ENCODE peak calls at places on chromosomes 7 and 10, in five cellular contexts. One of them, this sample, is unnamed.

GRCh38 chr10:54139819-54140428 is 661.1 kb downstream of the PCDH15 start:
- DNase-seq in GM23338: peak; percentile 20
- DNase-seq in colonic mucosa: no peak
- DNase-seq in stomach: no peak
- DNase-seq in heart right ventricle: no peak
- DNase-seq in this sample: no peak

GRCh38 chr7:2873146-2873545 is 29.0 kb upstream of the GNA12 start:
- DNase-seq in GM23338: no peak
- DNase-seq in colonic mucosa: no peak
- DNase-seq in stomach: no peak
- DNase-seq in heart right ventricle: peak; percentile 43
- DNase-seq in this sample: no peak

GRCh38 chr10:17805921-17806577 is 3.1 kb upstream of the MRC1 start:
- DNase-seq in GM23338: peak; percentile 24
- DNase-seq in colonic mucosa: no peak
- DNase-seq in stomach: no peak
- DNase-seq in heart right ventricle: no peak
- DNase-seq in this sample: no peak

GRCh38 chr10:101258179-101258885 is 29.1 kb upstream of the LBX1 start:
- DNase-seq in GM23338: peak; percentile 81
- DNase-seq in colonic mucosa: no peak
- DNase-seq in stomach: no peak
- DNase-seq in heart right ventricle: no peak
- DNase-seq in this sample: no peak

GRCh38 chr7:155918720-155919399 is 106.6 kb upstream of the SHH start:
- DNase-seq in GM23338: no peak
- DNase-seq in colonic mucosa: peak; percentile 84
- DNase-seq in stomach: peak; percentile 93
- DNase-seq in heart right ventricle: peak; percentile 27
- DNase-seq in this sample: no peak

GRCh38 chr7:12529971-12530710 is 40.4 kb upstream of the SCIN start:
- DNase-seq in GM23338: peak; percentile 60
- DNase-seq in colonic mucosa: no peak
- DNase-seq in stomach: no peak
- DNase-seq in heart right ventricle: no peak
- DNase-seq in this sample: no peak

GRCh38 chr7:67475293-67475692 is 478.7 kb downstream of the TYW1 start:
- DNase-seq in GM23338: no peak
- DNase-seq in colonic mucosa: no peak
- DNase-seq in stomach: no peak
- DNase-seq in heart right ventricle: no peak
- DNase-seq in this sample: no peak

GRCh38 chr7:20440472-20441105 is 109.9 kb downstream of the ITGB8 start:
- DNase-seq in GM23338: peak; percentile 87
- DNase-seq in colonic mucosa: peak; percentile 56
- DNase-seq in stomach: peak; percentile 30
- DNase-seq in heart right ventricle: peak; percentile 37
- DNase-seq in this sample: no peak

GRCh38 chr10:25390733-25391132 is 215.9 kb downstream of the GPR158 start:
- DNase-seq in GM23338: peak; percentile 19
- DNase-seq in colonic mucosa: no peak
- DNase-seq in stomach: no peak
- DNase-seq in heart right ventricle: no peak
- DNase-seq in this sample: no peak

GRCh38 chr7:571096-572012 is 51.7 kb upstream of the PDGFA start:
- DNase-seq in GM23338: no peak
- DNase-seq in colonic mucosa: no peak
- DNase-seq in stomach: no peak
- DNase-seq in heart right ventricle: no peak
- DNase-seq in this sample: no peak

GRCh38 chr10:101851411-101852116 is 8.0 kb upstream of the KCNIP2 start:
- DNase-seq in GM23338: no peak
- DNase-seq in colonic mucosa: no peak
- DNase-seq in stomach: no peak
- DNase-seq in heart right ventricle: no peak
- DNase-seq in this sample: no peak

GRCh38 chr10:5776881-5777197 is 36.4 kb downstream of the GDI2 start:
- DNase-seq in GM23338: no peak
- DNase-seq in colonic mucosa: no peak
- DNase-seq in stomach: no peak
- DNase-seq in heart right ventricle: no peak
- DNase-seq in this sample: no peak

GRCh38 chr7:138468244-138469123 is 8.4 kb downstream of the TRIM24 start:
- DNase-seq in GM23338: no peak
- DNase-seq in colonic mucosa: no peak
- DNase-seq in stomach: peak; percentile 48
- DNase-seq in heart right ventricle: no peak
- DNase-seq in this sample: no peak

GRCh38 chr10:80196270-80196949 is 8.9 kb downstream of the ANXA11 start:
- DNase-seq in GM23338: no peak
- DNase-seq in colonic mucosa: peak; percentile 89
- DNase-seq in stomach: peak; percentile 90
- DNase-seq in heart right ventricle: no peak
- DNase-seq in this sample: peak; percentile 84

GRCh38 chr10:124701881-124702656 is 42.1 kb downstream of the FAM53B start:
- DNase-seq in GM23338: no peak
- DNase-seq in colonic mucosa: no peak
- DNase-seq in stomach: no peak
- DNase-seq in heart right ventricle: peak; percentile 66
- DNase-seq in this sample: no peak

GRCh38 chr7:30963842-30964241 is at the start of gene GHRHR:
- DNase-seq in GM23338: no peak
- DNase-seq in colonic mucosa: no peak
- DNase-seq in stomach: no peak
- DNase-seq in heart right ventricle: no peak
- DNase-seq in this sample: no peak

GRCh38 chr10:1034758-1035157 is 9.1 kb upstream of the IDI2 start:
- DNase-seq in GM23338: no peak
- DNase-seq in colonic mucosa: no peak
- DNase-seq in stomach: no peak
- DNase-seq in heart right ventricle: no peak
- DNase-seq in this sample: no peak

GRCh38 chr10:57338823-57339558 is 928.7 kb downstream of the IPMK start:
- DNase-seq in GM23338: peak; percentile 84
- DNase-seq in colonic mucosa: no peak
- DNase-seq in stomach: no peak
- DNase-seq in heart right ventricle: no peak
- DNase-seq in this sample: no peak

GRCh38 chr10:80253266-80253962 is 36.0 kb downstream of the MAT1A start:
- DNase-seq in GM23338: no peak
- DNase-seq in colonic mucosa: no peak
- DNase-seq in stomach: no peak
- DNase-seq in heart right ventricle: no peak
- DNase-seq in this sample: no peak

GRCh38 chr10:132497788-132498561 is 39.6 kb upstream of the INPP5A start:
- DNase-seq in GM23338: no peak
- DNase-seq in colonic mucosa: no peak
- DNase-seq in stomach: no peak
- DNase-seq in heart right ventricle: no peak
- DNase-seq in this sample: no peak

GRCh38 chr7:107692501-107692900 is 31.9 kb downstream of the SLC26A4 start:
- DNase-seq in GM23338: no peak
- DNase-seq in colonic mucosa: no peak
- DNase-seq in stomach: no peak
- DNase-seq in heart right ventricle: no peak
- DNase-seq in this sample: no peak

GRCh38 chr7:130909161-130909836 is 175.3 kb upstream of the KLF14 start:
- DNase-seq in GM23338: no peak
- DNase-seq in colonic mucosa: no peak
- DNase-seq in stomach: no peak
- DNase-seq in heart right ventricle: no peak
- DNase-seq in this sample: no peak

GRCh38 chr7:103773726-103774125 is 215.7 kb downstream of the RELN start:
- DNase-seq in GM23338: peak; percentile 28
- DNase-seq in colonic mucosa: no peak
- DNase-seq in stomach: no peak
- DNase-seq in heart right ventricle: no peak
- DNase-seq in this sample: no peak

GRCh38 chr7:131723926-131724325 is 167.5 kb upstream of the PODXL start:
- DNase-seq in GM23338: no peak
- DNase-seq in colonic mucosa: no peak
- DNase-seq in stomach: no peak
- DNase-seq in heart right ventricle: no peak
- DNase-seq in this sample: no peak

GRCh38 chr7:158705234-158705890 is 758 bp upstream of the NCAPG2 start:
- DNase-seq in GM23338: peak; percentile 44
- DNase-seq in colonic mucosa: no peak
- DNase-seq in stomach: no peak
- DNase-seq in heart right ventricle: no peak
- DNase-seq in this sample: no peak

GRCh38 chr7:158706710-158707590 is 2.3 kb upstream of the NCAPG2 start:
- DNase-seq in GM23338: no peak
- DNase-seq in colonic mucosa: no peak
- DNase-seq in stomach: no peak
- DNase-seq in heart right ventricle: no peak
- DNase-seq in this sample: no peak

GRCh38 chr7:158706273-158706704 is 1.7 kb upstream of the NCAPG2 start:
- DNase-seq in GM23338: no peak
- DNase-seq in colonic mucosa: no peak
- DNase-seq in stomach: no peak
- DNase-seq in heart right ventricle: no peak
- DNase-seq in this sample: no peak

GRCh38 chr7:158702944-158703343 is 1.7 kb downstream of the NCAPG2 start:
- DNase-seq in GM23338: no peak
- DNase-seq in colonic mucosa: no peak
- DNase-seq in stomach: no peak
- DNase-seq in heart right ventricle: no peak
- DNase-seq in this sample: no peak

DNA sequence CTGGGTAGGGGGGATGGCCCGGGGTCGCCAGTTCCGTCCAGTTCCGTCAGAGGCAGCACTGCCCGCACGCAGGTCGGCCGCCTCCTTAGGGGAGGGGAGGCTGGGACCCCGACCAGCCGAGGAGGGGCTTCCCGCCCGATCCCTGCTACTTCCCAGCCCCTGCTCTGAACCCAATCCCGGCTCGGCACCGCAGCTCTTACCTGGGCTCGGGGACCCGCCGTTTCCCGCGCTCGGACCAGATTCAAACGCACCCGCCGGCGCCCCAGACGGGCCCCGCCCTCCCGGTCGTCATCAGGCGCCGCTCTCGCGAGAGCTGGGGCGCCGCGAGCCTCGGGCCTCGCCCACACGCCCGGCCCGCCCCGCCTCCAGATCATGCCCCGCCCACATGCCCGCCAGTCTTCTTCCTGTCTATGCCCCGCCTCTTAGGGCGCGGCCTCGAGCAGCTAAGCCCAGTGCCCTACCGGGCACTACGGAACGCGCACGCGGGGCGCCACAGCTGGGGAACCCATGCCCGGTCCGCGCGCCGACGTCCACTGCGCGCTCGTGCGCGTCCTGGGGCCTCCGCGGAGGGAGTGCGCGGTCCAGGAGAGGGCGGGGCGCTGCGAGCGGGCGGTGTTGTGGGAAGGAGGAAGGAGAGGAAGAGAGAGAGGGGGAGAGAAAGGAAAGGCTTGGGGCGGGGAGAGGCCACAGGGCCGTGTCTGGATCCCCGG is at the start of gene NCAPG2:
- DNase-seq in GM23338: peak; percentile 97
- DNase-seq in colonic mucosa: peak; percentile 100
- DNase-seq in stomach: peak; percentile 99
- DNase-seq in heart right ventricle: peak; percentile 99
- DNase-seq in this sample: peak; percentile 99
- H3K4me1 ChIP-seq in GM23338: peaks cover 33% of the 10 kb centered on the region
- H3K4me1 ChIP-seq in colonic mucosa: no peaks in the 10 kb centered on the region
- H3K4me1 ChIP-seq in stomach: peaks cover 19% of the 10 kb centered on the region
- H3K4me1 ChIP-seq in heart right ventricle: peaks cover 20% of the 10 kb centered on the region
- H3K4me1 ChIP-seq in this sample: peaks cover 13% of the 10 kb centered on the region

GRCh38 chr10:119658274-119658673 is 7.1 kb downstream of the BAG3 start:
- DNase-seq in GM23338: peak; percentile 37
- DNase-seq in colonic mucosa: peak; percentile 40
- DNase-seq in stomach: peak; percentile 85
- DNase-seq in heart right ventricle: peak; percentile 79
- DNase-seq in this sample: no peak
- H3K4me1 ChIP-seq in GM23338: peaks cover 24% of the 10 kb centered on the region
- H3K4me1 ChIP-seq in colonic mucosa: no peaks in the 10 kb centered on the region
- H3K4me1 ChIP-seq in stomach: peaks cover 94% of the 10 kb centered on the region
- H3K4me1 ChIP-seq in heart right ventricle: peaks cover 100% of the 10 kb centered on the region
- H3K4me1 ChIP-seq in this sample: peaks cover 57% of the 10 kb centered on the region

DNA sequence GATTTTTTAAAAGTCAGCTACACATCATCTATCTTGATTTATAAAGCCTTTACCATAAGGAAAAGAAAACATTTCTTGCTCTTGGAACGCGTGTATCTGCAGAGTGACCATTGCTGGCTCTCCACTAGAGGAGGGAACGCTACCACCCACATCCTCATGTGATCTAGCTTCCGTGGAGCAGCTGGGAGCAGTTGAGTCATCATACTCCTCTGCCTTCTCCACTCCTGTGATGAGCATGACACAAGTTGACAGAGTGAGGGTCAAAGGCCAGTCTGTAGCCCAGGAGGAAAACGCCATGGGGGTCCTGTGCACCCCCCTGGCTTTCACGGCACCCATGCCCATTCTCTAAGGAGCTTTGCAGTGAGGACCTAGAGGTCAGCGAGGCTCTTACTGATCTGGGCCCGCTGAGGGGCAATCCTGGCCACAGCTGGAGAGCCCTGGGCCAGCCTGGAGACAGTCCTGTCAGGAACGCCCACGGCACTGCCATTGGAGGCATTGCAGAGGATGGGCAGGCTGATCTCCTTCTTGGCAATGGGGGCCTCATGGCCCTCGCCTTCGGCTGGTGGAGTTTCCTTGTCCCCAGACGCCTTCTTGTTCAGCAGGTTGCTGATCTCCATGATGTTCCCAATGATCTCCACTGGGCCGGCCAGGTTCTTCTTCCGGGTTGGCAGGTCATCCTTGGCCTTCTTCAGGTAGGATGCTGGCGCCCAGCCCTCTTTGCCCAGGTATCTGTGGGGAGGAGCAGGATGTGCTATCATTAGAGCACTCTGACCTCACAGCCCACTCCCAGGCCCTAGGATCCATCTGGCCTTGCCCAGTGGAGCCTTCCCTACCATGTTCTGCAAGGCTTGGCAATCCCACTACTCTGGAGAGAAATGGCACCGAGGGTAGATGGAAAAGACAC is 119.2 kb downstream of the NEURL1 start:
- DNase-seq in GM23338: no peak
- DNase-seq in colonic mucosa: no peak
- DNase-seq in stomach: no peak
- DNase-seq in heart right ventricle: peak; percentile 14
- DNase-seq in this sample: no peak
- H3K4me1 ChIP-seq in GM23338: no peaks in the 10 kb centered on the region
- H3K4me1 ChIP-seq in colonic mucosa: no peaks in the 10 kb centered on the region
- H3K4me1 ChIP-seq in stomach: peaks cover 25% of the 10 kb centered on the region
- H3K4me1 ChIP-seq in heart right ventricle: peaks cover 63% of the 10 kb centered on the region
- H3K4me1 ChIP-seq in this sample: no peaks in the 10 kb centered on the region

DNA sequence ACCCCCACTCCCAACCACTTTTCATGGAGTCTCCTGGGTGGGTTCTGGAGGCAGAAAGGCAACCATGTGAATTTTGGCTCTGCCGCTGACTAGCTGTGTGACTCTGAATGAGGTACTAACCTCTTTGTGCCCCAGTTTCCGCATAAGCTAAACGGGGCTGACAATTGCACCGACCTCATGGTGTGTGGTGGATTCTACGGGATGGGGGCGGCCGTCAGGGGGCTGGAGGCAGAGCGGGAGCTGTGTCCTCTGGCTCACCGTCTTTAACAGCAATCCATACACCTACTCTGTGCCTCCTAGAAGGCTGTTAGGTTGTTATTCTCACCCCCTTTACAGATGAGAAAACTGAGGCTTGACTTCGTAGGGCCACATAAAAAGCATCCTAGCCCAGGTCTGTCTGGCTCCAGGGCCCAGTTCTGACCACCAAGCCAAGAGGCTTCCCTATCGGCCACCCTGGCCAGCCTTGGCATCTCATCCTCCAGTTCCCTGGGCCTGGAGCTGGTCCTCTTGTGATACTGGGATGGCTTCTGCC is 4.3 kb upstream of the SLC29A3 start:
- DNase-seq in GM23338: peak; percentile 24
- DNase-seq in colonic mucosa: no peak
- DNase-seq in stomach: no peak
- DNase-seq in heart right ventricle: no peak
- DNase-seq in this sample: no peak
- H3K4me1 ChIP-seq in GM23338: no peaks in the 10 kb centered on the region
- H3K4me1 ChIP-seq in colonic mucosa: peaks cover 2% of the 10 kb centered on the region
- H3K4me1 ChIP-seq in stomach: peaks cover 30% of the 10 kb centered on the region
- H3K4me1 ChIP-seq in heart right ventricle: peaks cover 30% of the 10 kb centered on the region
- H3K4me1 ChIP-seq in this sample: peaks cover 10% of the 10 kb centered on the region

This sample was measured in CD8-positive, alpha-beta memory T cell.